ENCODE peak calls at places on chromosomes 11 and 22, in seven cellular contexts. N, W, B, X, M, Y and T are unnamed samples.

GRCh38 chr22:46083383-46084350 is 66.7 kb upstream of the PPARA start:
- DNase-seq in N (peak; percentile 48), W (no peak), B (no peak), X (no peak), M (no peak), Y (no peak), T (no peak)

GRCh38 chr22:27480487-27480886 is 321.1 kb downstream of the MN1 start:
- DNase-seq in N (no peak), W (no peak), B (peak; percentile 19), X (peak; percentile 29), M (no peak), Y (no peak), T (peak; percentile 81)

GRCh38 chr11:17923213-17923612 is 89.6 kb downstream of the SERGEF start:
- DNase-seq in N (no peak), W (no peak), B (no peak), X (no peak), M (no peak), Y (no peak), T (no peak)

GRCh38 chr22:45756558-45756957 is 84.9 kb downstream of the ATXN10 start:
- DNase-seq in N (no peak), W (no peak), B (no peak), X (no peak), M (no peak), Y (no peak), T (no peak)

GRCh38 chr11:43537831-43538230 is 142.7 kb upstream of the HSD17B12 start:
- DNase-seq in N (no peak), W (peak; percentile 46), B (no peak), X (no peak), M (no peak), Y (no peak), T (no peak)

GRCh38 chr11:96143016-96143670 is 199.9 kb downstream of the MAML2 start:
- DNase-seq in N (no peak), W (no peak), B (no peak), X (no peak), M (peak; percentile 36), Y (no peak), T (no peak)

GRCh38 chr11:61447601-61448551 is 18.0 kb downstream of the SDHAF2 start:
- DNase-seq in N (no peak), W (no peak), B (no peak), X (no peak), M (no peak), Y (no peak), T (no peak)

GRCh38 chr11:76794371-76795284 is 11.5 kb downstream of the TSKU start:
- DNase-seq in N (no peak), W (no peak), B (no peak), X (no peak), M (no peak), Y (no peak), T (no peak)

GRCh38 chr11:48125866-48126265 is 90.7 kb upstream of the OR4B1 start:
- DNase-seq in N (no peak), W (peak; percentile 45), B (no peak), X (no peak), M (no peak), Y (no peak), T (no peak)

GRCh38 chr11:67615455-67616430 is 9.0 kb downstream of the NDUFV1 start:
- DNase-seq in N (peak; percentile 78), W (peak; percentile 92), B (no peak), X (peak; percentile 1), M (no peak), Y (no peak), T (no peak)

GRCh38 chr11:44623321-44623715 is 57.9 kb downstream of the CD82 start:
- DNase-seq in N (peak; percentile 46), W (peak; percentile 32), B (no peak), X (no peak), M (peak; percentile 87), Y (no peak), T (no peak)

GRCh38 chr11:126318642-126319373 is 14.9 kb downstream of the DCPS start:
- DNase-seq in N (no peak), W (no peak), B (no peak), X (no peak), M (no peak), Y (no peak), T (no peak)

GRCh38 chr11:122004446-122004845 is 111.6 kb downstream of the BLID start:
- DNase-seq in N (no peak), W (no peak), B (no peak), X (no peak), M (no peak), Y (no peak), T (no peak)

GRCh38 chr11:127639916-127640315 is 639.3 kb upstream of the KIRREL3 start:
- DNase-seq in N (no peak), W (no peak), B (no peak), X (no peak), M (no peak), Y (no peak), T (no peak)

GRCh38 chr11:72578991-72579815 is 95.0 kb downstream of the PDE2A start:
- DNase-seq in N (peak; percentile 52), W (peak; percentile 24), B (no peak), X (no peak), M (no peak), Y (no peak), T (no peak)

GRCh38 chr11:9624448-9624847 is 39.4 kb upstream of the SWAP70 start:
- DNase-seq in N (no peak), W (peak; percentile 2), B (no peak), X (no peak), M (no peak), Y (no peak), T (no peak)

GRCh38 chr11:117933930-117934329 is 4.7 kb upstream of the TMPRSS13 start:
- DNase-seq in N (no peak), W (peak; percentile 80), B (no peak), X (no peak), M (no peak), Y (no peak), T (no peak)

GRCh38 chr11:103619480-103619879 is 417.0 kb upstream of the DDI1 start:
- DNase-seq in N (no peak), W (no peak), B (no peak), X (peak; percentile 67), M (peak; percentile 44), Y (no peak), T (no peak)

GRCh38 chr22:46935506-46936377 is 173.3 kb downstream of the TBC1D22A start:
- DNase-seq in N (no peak), W (peak; percentile 49), B (no peak), X (no peak), M (no peak), Y (no peak), T (no peak)

GRCh38 chr11:65559951-65560537 is 1.9 kb upstream of the LTBP3 start:
- DNase-seq in N (no peak), W (peak; percentile 74), B (no peak), X (peak; percentile 7), M (peak; percentile 54), Y (peak; percentile 28), T (no peak)

GRCh38 chr11:72786305-72787261 is 7.3 kb downstream of the STARD10 start:
- DNase-seq in N (peak; percentile 82), W (no peak), B (no peak), X (no peak), M (no peak), Y (no peak), T (no peak)

GRCh38 chr22:23693979-23694680 is 3.3 kb downstream of the RGL4 start:
- DNase-seq in N (no peak), W (no peak), B (no peak), X (no peak), M (no peak), Y (no peak), T (no peak)

GRCh38 chr22:24450600-24450999 is 23.2 kb downstream of the ADORA2A start:
- DNase-seq in N (no peak), W (peak; percentile 60), B (no peak), X (peak; percentile 46), M (peak; percentile 48), Y (no peak), T (no peak)

GRCh38 chr11:14645985-14646900 is 2.6 kb downstream of the PDE3B start:
- DNase-seq in N (no peak), W (no peak), B (no peak), X (no peak), M (no peak), Y (peak; percentile 31), T (no peak)

GRCh38 chr22:26800858-26801257 is 143.5 kb downstream of the MIAT start:
- DNase-seq in N (no peak), W (peak; percentile 89), B (no peak), X (no peak), M (no peak), Y (no peak), T (no peak)

GRCh38 chr22:19943665-19944026 is 2.0 kb upstream of the TXNRD2 start:
- DNase-seq in N (peak; percentile 57), W (no peak), B (no peak), X (no peak), M (no peak), Y (no peak), T (no peak)

GRCh38 chr22:43267332-43267731 is 75.8 kb downstream of the SCUBE1 start:
- DNase-seq in N (no peak), W (no peak), B (no peak), X (no peak), M (no peak), Y (no peak), T (no peak)

GRCh38 chr11:12204506-12204905 is 94.1 kb downstream of the MICAL2 start:
- DNase-seq in N (no peak), W (no peak), B (no peak), X (no peak), M (no peak), Y (no peak), T (no peak)

GRCh38 chr11:116073854-116074837 is 569.9 kb upstream of the CADM1 start:
- DNase-seq in N (no peak), W (peak; percentile 58), B (no peak), X (no peak), M (no peak), Y (no peak), T (peak; percentile 68)

GRCh38 chr11:46659908-46660307 is 40.5 kb downstream of the ARHGAP1 start:
- DNase-seq in N (no peak), W (no peak), B (no peak), X (no peak), M (no peak), Y (no peak), T (no peak)